ENCODE peak calls at places on chromosomes 6 and 20, in ten cellular contexts. One of them, this sample, is unnamed.

GRCh38 chr6:293185-294174 is 1.2 kb downstream of the DUSP22 start:
- DNase-seq in uterus: peak; percentile 43
- DNase-seq in AG04450: no peak
- DNase-seq in colonic mucosa: peak; percentile 48
- DNase-seq in suprapubic skin: peak; percentile 89
- DNase-seq in psoas muscle: peak; percentile 69
- DNase-seq in SJSA1: no peak
- DNase-seq in thoracic aorta: no peak
- DNase-seq in Panc1: no peak
- DNase-seq in PC-9: no peak
- DNase-seq in this sample: no peak

GRCh38 chr20:58014628-58015315 is 213.7 kb downstream of the ANKRD60 start:
- DNase-seq in uterus: no peak
- DNase-seq in AG04450: no peak
- DNase-seq in colonic mucosa: no peak
- DNase-seq in suprapubic skin: no peak
- DNase-seq in psoas muscle: no peak
- DNase-seq in SJSA1: no peak
- DNase-seq in thoracic aorta: no peak
- DNase-seq in Panc1: no peak
- DNase-seq in PC-9: peak; percentile 91
- DNase-seq in this sample: no peak

GRCh38 chr6:123380257-123380656 is 256.5 kb downstream of the TRDN start:
- DNase-seq in uterus: no peak
- DNase-seq in AG04450: no peak
- DNase-seq in colonic mucosa: no peak
- DNase-seq in suprapubic skin: no peak
- DNase-seq in psoas muscle: no peak
- DNase-seq in SJSA1: peak; percentile 1
- DNase-seq in thoracic aorta: no peak
- DNase-seq in Panc1: peak; percentile 25
- DNase-seq in PC-9: no peak
- DNase-seq in this sample: no peak

GRCh38 chr6:20953019-20953418 is 418.8 kb downstream of the CDKAL1 start:
- DNase-seq in uterus: no peak
- DNase-seq in AG04450: no peak
- DNase-seq in colonic mucosa: no peak
- DNase-seq in suprapubic skin: no peak
- DNase-seq in psoas muscle: no peak
- DNase-seq in SJSA1: no peak
- DNase-seq in thoracic aorta: no peak
- DNase-seq in Panc1: no peak
- DNase-seq in PC-9: no peak
- DNase-seq in this sample: no peak

GRCh38 chr6:144115219-144115618 is 19.8 kb upstream of the SF3B5 start:
- DNase-seq in uterus: no peak
- DNase-seq in AG04450: no peak
- DNase-seq in colonic mucosa: no peak
- DNase-seq in suprapubic skin: no peak
- DNase-seq in psoas muscle: no peak
- DNase-seq in SJSA1: no peak
- DNase-seq in thoracic aorta: no peak
- DNase-seq in Panc1: no peak
- DNase-seq in PC-9: no peak
- DNase-seq in this sample: no peak

GRCh38 chr6:136990754-136991153 is 54.0 kb downstream of the IL20RA start:
- DNase-seq in uterus: no peak
- DNase-seq in AG04450: no peak
- DNase-seq in colonic mucosa: no peak
- DNase-seq in suprapubic skin: no peak
- DNase-seq in psoas muscle: no peak
- DNase-seq in SJSA1: no peak
- DNase-seq in thoracic aorta: no peak
- DNase-seq in Panc1: no peak
- DNase-seq in PC-9: no peak
- DNase-seq in this sample: no peak

GRCh38 chr20:45892049-45892816 is 1.1 kb downstream of the CTSA start:
- DNase-seq in uterus: no peak
- DNase-seq in AG04450: no peak
- DNase-seq in colonic mucosa: peak; percentile 57
- DNase-seq in suprapubic skin: no peak
- DNase-seq in psoas muscle: no peak
- DNase-seq in SJSA1: peak; percentile 18
- DNase-seq in thoracic aorta: no peak
- DNase-seq in Panc1: no peak
- DNase-seq in PC-9: peak; percentile 59
- DNase-seq in this sample: no peak

GRCh38 chr6:73710470-73710869 is 14.5 kb downstream of the CD109 start:
- DNase-seq in uterus: peak; percentile 30
- DNase-seq in AG04450: no peak
- DNase-seq in colonic mucosa: no peak
- DNase-seq in suprapubic skin: no peak
- DNase-seq in psoas muscle: no peak
- DNase-seq in SJSA1: peak; percentile 40
- DNase-seq in thoracic aorta: no peak
- DNase-seq in Panc1: no peak
- DNase-seq in PC-9: peak; percentile 92
- DNase-seq in this sample: no peak

DNA sequence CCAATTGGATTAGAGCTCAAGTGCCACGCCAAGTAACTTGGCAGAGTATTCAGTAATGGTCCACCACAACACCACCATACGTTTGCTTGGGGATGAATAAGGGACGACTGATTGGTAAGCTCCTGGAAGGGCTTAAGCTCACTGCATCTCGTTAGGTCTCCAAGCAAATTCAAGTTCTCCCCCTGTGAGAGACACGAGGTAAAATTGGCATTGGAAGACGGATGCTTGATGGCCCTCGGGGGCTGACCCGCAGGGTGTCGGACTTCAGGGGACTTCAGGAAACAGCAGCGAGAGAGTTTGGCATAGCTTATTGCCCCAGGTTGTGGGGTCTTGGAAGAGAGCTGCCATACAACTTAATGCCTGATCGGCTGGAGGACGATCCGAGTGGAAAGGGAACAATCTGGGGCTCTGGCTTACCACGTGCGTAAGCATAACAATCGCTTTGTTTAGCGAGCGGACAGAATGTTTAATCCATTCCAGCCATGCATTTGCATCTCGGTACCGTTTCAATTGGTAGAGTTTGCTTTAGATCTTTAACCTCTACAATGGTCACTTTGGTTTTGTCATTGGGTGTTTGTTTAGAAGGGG is 4.8 kb upstream of the ZNFX1 start:
- DNase-seq in uterus: no peak
- DNase-seq in AG04450: no peak
- DNase-seq in colonic mucosa: no peak
- DNase-seq in suprapubic skin: no peak
- DNase-seq in psoas muscle: no peak
- DNase-seq in SJSA1: no peak
- DNase-seq in thoracic aorta: no peak
- DNase-seq in Panc1: no peak
- DNase-seq in PC-9: no peak
- DNase-seq in this sample: no peak
- H3K9me3 ChIP-seq in uterus: no peaks in the 10 kb centered on the region
- H3K9me3 ChIP-seq in AG04450: peaks cover 48% of the 10 kb centered on the region
- H3K9me3 ChIP-seq in colonic mucosa: no peaks in the 10 kb centered on the region
- H3K9me3 ChIP-seq in suprapubic skin: peaks cover 14% of the 10 kb centered on the region
- H3K9me3 ChIP-seq in psoas muscle: peaks cover 15% of the 10 kb centered on the region
- H3K9me3 ChIP-seq in SJSA1: peaks cover 50% of the 10 kb centered on the region
- H3K9me3 ChIP-seq in thoracic aorta: peaks cover 25% of the 10 kb centered on the region
- H3K9me3 ChIP-seq in Panc1: no peaks in the 10 kb centered on the region
- H3K9me3 ChIP-seq in PC-9: peaks cover 75% of the 10 kb centered on the region
- H3K9me3 ChIP-seq in this sample: peaks cover 64% of the 10 kb centered on the region

GRCh38 chr6:67884442-67884841 is 750.6 kb upstream of the ADGRB3 start:
- DNase-seq in uterus: no peak
- DNase-seq in AG04450: no peak
- DNase-seq in colonic mucosa: no peak
- DNase-seq in suprapubic skin: no peak
- DNase-seq in psoas muscle: no peak
- DNase-seq in SJSA1: no peak
- DNase-seq in thoracic aorta: no peak
- DNase-seq in Panc1: no peak
- DNase-seq in PC-9: no peak
- DNase-seq in this sample: no peak

GRCh38 chr6:67881706-67882065 is 753.4 kb upstream of the ADGRB3 start:
- DNase-seq in uterus: no peak
- DNase-seq in AG04450: no peak
- DNase-seq in colonic mucosa: no peak
- DNase-seq in suprapubic skin: no peak
- DNase-seq in psoas muscle: no peak
- DNase-seq in SJSA1: no peak
- DNase-seq in thoracic aorta: no peak
- DNase-seq in Panc1: no peak
- DNase-seq in PC-9: no peak
- DNase-seq in this sample: no peak

GRCh38 chr6:67883500-67884366 is 751.3 kb upstream of the ADGRB3 start:
- DNase-seq in uterus: no peak
- DNase-seq in AG04450: no peak
- DNase-seq in colonic mucosa: no peak
- DNase-seq in suprapubic skin: no peak
- DNase-seq in psoas muscle: no peak
- DNase-seq in SJSA1: no peak
- DNase-seq in thoracic aorta: no peak
- DNase-seq in Panc1: no peak
- DNase-seq in PC-9: no peak
- DNase-seq in this sample: no peak

GRCh38 chr6:67880939-67881705 is 754.0 kb upstream of the ADGRB3 start:
- DNase-seq in uterus: no peak
- DNase-seq in AG04450: no peak
- DNase-seq in colonic mucosa: no peak
- DNase-seq in suprapubic skin: no peak
- DNase-seq in psoas muscle: no peak
- DNase-seq in SJSA1: peak; percentile 0
- DNase-seq in thoracic aorta: no peak
- DNase-seq in Panc1: no peak
- DNase-seq in PC-9: no peak
- DNase-seq in this sample: no peak

DNA sequence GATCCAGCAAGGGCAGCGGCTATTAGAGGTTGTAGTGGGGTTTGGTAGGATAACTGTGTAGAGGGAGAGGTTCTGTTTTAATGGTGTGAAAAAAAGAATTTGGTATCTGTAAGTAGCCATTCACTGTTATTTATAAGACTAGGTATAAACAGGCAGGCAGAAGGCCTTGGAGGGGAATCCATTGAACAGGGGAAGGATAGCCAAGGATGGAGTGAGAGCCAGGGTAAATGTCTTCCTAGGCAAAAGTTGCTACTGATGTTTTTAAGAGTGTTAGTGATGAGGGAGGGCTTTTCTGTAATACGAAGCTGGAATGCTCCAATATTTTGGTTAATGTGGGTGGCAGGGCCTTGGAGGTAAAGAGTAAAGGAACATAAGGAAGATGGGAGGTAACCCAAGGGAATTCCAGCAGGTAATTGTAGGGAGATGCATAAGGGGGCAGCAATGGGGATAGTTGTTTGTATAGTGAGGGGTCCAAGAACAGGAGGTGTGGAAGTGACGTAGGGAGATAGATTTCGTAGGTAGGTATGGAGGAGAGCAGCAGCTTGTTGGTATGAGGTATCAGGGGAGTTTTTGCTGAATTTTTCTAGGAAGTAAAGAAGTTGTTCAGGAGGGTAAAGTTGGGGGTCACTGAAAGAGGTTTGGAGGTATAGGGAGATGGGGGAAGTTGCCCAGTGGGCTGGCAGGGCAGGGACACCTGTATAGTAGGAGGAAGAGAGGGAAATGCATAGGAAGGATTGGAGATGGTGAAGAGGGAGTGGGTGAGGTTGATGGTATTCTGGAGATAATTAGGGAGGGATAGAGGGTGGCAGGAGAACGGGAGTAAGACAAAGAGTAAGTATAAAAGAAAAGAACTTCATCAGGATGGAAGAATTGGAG is 752.4 kb upstream of the ADGRB3 start:
- DNase-seq in uterus: no peak
- DNase-seq in AG04450: no peak
- DNase-seq in colonic mucosa: no peak
- DNase-seq in suprapubic skin: no peak
- DNase-seq in psoas muscle: no peak
- DNase-seq in SJSA1: no peak
- DNase-seq in thoracic aorta: no peak
- DNase-seq in Panc1: no peak
- DNase-seq in PC-9: no peak
- DNase-seq in this sample: no peak
- H3K9me3 ChIP-seq in uterus: no peaks in the 10 kb centered on the region
- H3K9me3 ChIP-seq in AG04450: peaks cover 18% of the 10 kb centered on the region
- H3K9me3 ChIP-seq in colonic mucosa: no peaks in the 10 kb centered on the region
- H3K9me3 ChIP-seq in suprapubic skin: no peaks in the 10 kb centered on the region
- H3K9me3 ChIP-seq in psoas muscle: no peaks in the 10 kb centered on the region
- H3K9me3 ChIP-seq in SJSA1: no peaks in the 10 kb centered on the region
- H3K9me3 ChIP-seq in thoracic aorta: no peaks in the 10 kb centered on the region
- H3K9me3 ChIP-seq in Panc1: no peaks in the 10 kb centered on the region
- H3K9me3 ChIP-seq in PC-9: no peaks in the 10 kb centered on the region
- H3K9me3 ChIP-seq in this sample: peaks cover 40% of the 10 kb centered on the region

GRCh38 chr6:107917468-107918375 is 40.3 kb downstream of the SEC63 start:
- DNase-seq in uterus: no peak
- DNase-seq in AG04450: no peak
- DNase-seq in colonic mucosa: no peak
- DNase-seq in suprapubic skin: no peak
- DNase-seq in psoas muscle: no peak
- DNase-seq in SJSA1: no peak
- DNase-seq in thoracic aorta: no peak
- DNase-seq in Panc1: no peak
- DNase-seq in PC-9: no peak
- DNase-seq in this sample: no peak
- H3K9me3 ChIP-seq in uterus: no peaks in the 10 kb centered on the region
- H3K9me3 ChIP-seq in AG04450: peaks cover 5% of the 10 kb centered on the region
- H3K9me3 ChIP-seq in colonic mucosa: no peaks in the 10 kb centered on the region
- H3K9me3 ChIP-seq in suprapubic skin: peaks cover 8% of the 10 kb centered on the region
- H3K9me3 ChIP-seq in psoas muscle: peaks cover 5% of the 10 kb centered on the region
- H3K9me3 ChIP-seq in SJSA1: peaks cover 6% of the 10 kb centered on the region
- H3K9me3 ChIP-seq in thoracic aorta: peaks cover 14% of the 10 kb centered on the region
- H3K9me3 ChIP-seq in Panc1: peaks cover 12% of the 10 kb centered on the region
- H3K9me3 ChIP-seq in PC-9: no peaks in the 10 kb centered on the region
- H3K9me3 ChIP-seq in this sample: peaks cover 18% of the 10 kb centered on the region

GRCh38 chr20:7193681-7194080 is 426.2 kb downstream of the BMP2 start:
- DNase-seq in uterus: no peak
- DNase-seq in AG04450: no peak
- DNase-seq in colonic mucosa: no peak
- DNase-seq in suprapubic skin: no peak
- DNase-seq in psoas muscle: no peak
- DNase-seq in SJSA1: no peak
- DNase-seq in thoracic aorta: no peak
- DNase-seq in Panc1: no peak
- DNase-seq in PC-9: no peak
- DNase-seq in this sample: no peak

GRCh38 chr20:7195704-7196103 is 428.2 kb downstream of the BMP2 start:
- DNase-seq in uterus: no peak
- DNase-seq in AG04450: no peak
- DNase-seq in colonic mucosa: no peak
- DNase-seq in suprapubic skin: no peak
- DNase-seq in psoas muscle: peak; percentile 13
- DNase-seq in SJSA1: no peak
- DNase-seq in thoracic aorta: no peak
- DNase-seq in Panc1: peak; percentile 42
- DNase-seq in PC-9: no peak
- DNase-seq in this sample: no peak

GRCh38 chr20:7199867-7200266 is 432.4 kb downstream of the BMP2 start:
- DNase-seq in uterus: no peak
- DNase-seq in AG04450: no peak
- DNase-seq in colonic mucosa: no peak
- DNase-seq in suprapubic skin: no peak
- DNase-seq in psoas muscle: no peak
- DNase-seq in SJSA1: no peak
- DNase-seq in thoracic aorta: no peak
- DNase-seq in Panc1: no peak
- DNase-seq in PC-9: no peak
- DNase-seq in this sample: no peak

DNA sequence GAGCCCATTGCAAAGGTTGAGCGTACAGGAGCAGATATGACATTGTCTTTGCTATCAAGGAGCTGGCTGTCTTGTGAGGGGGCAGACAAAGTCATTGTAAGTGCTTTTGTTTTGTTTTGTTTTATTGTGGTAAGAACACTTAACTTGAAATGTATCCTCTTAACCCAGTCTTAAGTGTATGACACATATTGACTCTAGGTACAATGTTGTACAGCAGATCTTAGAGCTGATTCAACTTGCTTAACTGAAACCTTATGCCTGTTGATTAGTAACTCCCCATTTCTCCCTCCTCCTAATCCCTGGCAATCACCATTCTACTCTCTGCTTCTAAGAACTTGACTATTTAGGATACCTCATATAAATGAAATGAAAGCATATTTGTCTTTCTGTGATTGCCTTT is 429.0 kb downstream of the BMP2 start:
- DNase-seq in uterus: no peak
- DNase-seq in AG04450: no peak
- DNase-seq in colonic mucosa: no peak
- DNase-seq in suprapubic skin: no peak
- DNase-seq in psoas muscle: no peak
- DNase-seq in SJSA1: no peak
- DNase-seq in thoracic aorta: no peak
- DNase-seq in Panc1: no peak
- DNase-seq in PC-9: no peak
- DNase-seq in this sample: no peak
- H3K9me3 ChIP-seq in uterus: no peaks in the 10 kb centered on the region
- H3K9me3 ChIP-seq in AG04450: no peaks in the 10 kb centered on the region
- H3K9me3 ChIP-seq in colonic mucosa: no peaks in the 10 kb centered on the region
- H3K9me3 ChIP-seq in suprapubic skin: no peaks in the 10 kb centered on the region
- H3K9me3 ChIP-seq in psoas muscle: no peaks in the 10 kb centered on the region
- H3K9me3 ChIP-seq in SJSA1: no peaks in the 10 kb centered on the region
- H3K9me3 ChIP-seq in thoracic aorta: no peaks in the 10 kb centered on the region
- H3K9me3 ChIP-seq in Panc1: no peaks in the 10 kb centered on the region
- H3K9me3 ChIP-seq in PC-9: no peaks in the 10 kb centered on the region
- H3K9me3 ChIP-seq in this sample: no peaks in the 10 kb centered on the region